ENCODE peak calls at places on chromosome X, in four cellular contexts. T, F, D and Z are unnamed samples. For H3K4me1, the result is how much of the 10 kb centered on the place peaks cover.

GRCh38 chrX:20421275-20421674 is 154.6 kb upstream of the RPS6KA3 start:
- DNase-seq in T (no peak), F (no peak), D (no peak), Z (no peak)

GRCh38 chrX:9662148-9662547 is 103.5 kb downstream of the GPR143 start:
- DNase-seq in T (no peak), F (no peak), D (no peak), Z (no peak)

GRCh38 chrX:22037225-22037624 is 5.1 kb downstream of the PHEX start:
- DNase-seq in T (no peak), F (no peak), D (no peak), Z (no peak)

GRCh38 chrX:97158270-97158669 is 274.6 kb downstream of the RPA4 start:
- DNase-seq in T (no peak), F (no peak), D (no peak), Z (no peak)

GRCh38 chrX:136210243-136210642 is 41.0 kb downstream of the MAP7D3 start:
- DNase-seq in T (no peak), F (no peak), D (no peak), Z (peak)

GRCh38 chrX:73977542-73978169 is 326.3 kb upstream of the ZCCHC13 start:
- DNase-seq in T (no peak), F (peak), D (no peak), Z (no peak)

GRCh38 chrX:44306336-44306735 is 37.1 kb downstream of the EFHC2 start:
- DNase-seq in T (no peak), F (no peak), D (no peak), Z (no peak)

GRCh38 chrX:95754411-95754810 is 930.2 kb upstream of the DIAPH2 start:
- DNase-seq in T (no peak), F (no peak), D (no peak), Z (no peak)

GRCh38 chrX:65697173-65697572 is 29.7 kb downstream of the MSN start:
- DNase-seq in T (no peak), F (no peak), D (no peak), Z (no peak)

GRCh38 chrX:18036394-18036793 is 175.3 kb upstream of the RAI2 start:
- DNase-seq in T (no peak), F (no peak), D (no peak), Z (no peak)

GRCh38 chrX:132861076-132861475 is 97.4 kb downstream of the HS6ST2 start:
- DNase-seq in T (no peak), F (no peak), D (no peak), Z (no peak)

GRCh38 chrX:142804085-142804484 is 221.6 kb upstream of the SPANXN4 start:
- DNase-seq in T (no peak), F (peak), D (peak), Z (no peak)

GRCh38 chrX:110097920-110098319 is 95.0 kb downstream of the TMEM164 start:
- DNase-seq in T (no peak), F (no peak), D (no peak), Z (no peak)

GRCh38 chrX:85503258-85504158 is 124.0 kb upstream of the POF1B start:
- DNase-seq in T (no peak), F (no peak), D (no peak), Z (no peak)

GRCh38 chrX:115650916-115651315 is 89.9 kb downstream of the PLS3 start:
- DNase-seq in T (peak), F (peak), D (peak), Z (peak)

GRCh38 chrX:128759177-128759576 is 707.0 kb upstream of the ACTRT1 start:
- DNase-seq in T (no peak), F (no peak), D (no peak), Z (no peak)

GRCh38 chrX:123713841-123714240 is 19.0 kb downstream of the THOC2 start:
- DNase-seq in T (no peak), F (no peak), D (no peak), Z (no peak)

GRCh38 chrX:11341274-11342256 is 48.4 kb downstream of the AMELX start:
- DNase-seq in T (no peak), F (no peak), D (no peak), Z (peak)

GRCh38 chrX:74535211-74535621 is 79.2 kb downstream of the RLIM start:
- DNase-seq in T (peak), F (peak), D (no peak), Z (peak)

GRCh38 chrX:15855562-15856256 is 1.1 kb upstream of the AP1S2 start:
- DNase-seq in T (no peak), F (no peak), D (no peak), Z (peak)
- H2AFZ ChIP-seq in T (peak), F (peak), D (no peak), Z (peak)

GRCh38 chrX:71103110-71103983 is 3.2 kb downstream of the CXorf65 start:
- DNase-seq in T (no peak), F (peak), D (peak), Z (peak)
- H3K4me1 ChIP-seq in T (under half), F (half or more), D (under half), Z (under half)

DNA sequence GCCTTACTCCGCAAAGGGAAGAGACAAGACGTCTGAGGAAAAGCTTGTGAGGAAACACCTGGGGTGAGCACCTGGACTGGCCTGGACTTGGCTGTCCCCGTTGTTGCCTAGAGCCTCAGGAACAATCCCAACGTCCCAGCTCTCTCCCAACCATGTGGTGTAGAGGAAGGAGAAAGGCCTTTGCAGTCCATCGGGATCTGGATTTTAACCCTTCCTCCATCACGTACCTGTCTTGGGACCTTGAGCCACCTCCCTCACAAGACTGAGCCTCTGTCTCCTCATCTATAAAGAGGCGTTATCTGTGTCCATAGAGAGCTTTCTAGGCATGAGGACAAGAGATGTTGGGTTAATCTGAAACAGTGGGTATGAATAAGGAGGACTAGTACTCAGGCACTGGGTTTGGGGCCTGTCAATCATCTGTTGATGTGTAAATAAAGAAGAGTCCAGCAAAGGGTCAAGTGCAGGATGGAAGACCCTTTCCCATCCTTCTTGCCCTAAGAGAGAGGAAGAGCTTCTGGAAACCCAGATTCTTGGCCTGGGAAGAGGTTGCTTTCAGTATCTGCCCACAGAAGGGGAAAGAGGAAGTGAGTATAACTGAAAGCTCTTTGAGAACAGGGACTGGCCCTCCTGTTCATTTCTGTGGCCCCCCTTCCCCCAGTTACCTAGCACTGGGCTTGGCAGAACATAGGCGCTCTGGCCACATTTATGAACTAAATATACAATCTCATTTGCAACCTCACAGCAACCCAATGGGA is 137.1 kb downstream of the PJA1 start:
- DNase-seq in T (no peak), F (no peak), D (peak), Z (peak)
- H3K27ac ChIP-seq in T (no peak), F (no peak), D (no peak), Z (no peak)

GRCh38 chrX:120468479-120468824 is 644 bp downstream of the LAMP2 start:
- DNase-seq in T (no peak), F (no peak), D (no peak), Z (no peak)
- H2AFZ ChIP-seq in T (no peak), F (no peak), D (no peak), Z (peak)

GRCh38 chrX:1466232-1466661 is 13.5 kb upstream of the ASMTL start:
- DNase-seq in T (no peak), F (no peak), D (peak), Z (no peak)
- H3K4me1 ChIP-seq in T (under half), F (under half), D (under half), Z (half or more)

DNA sequence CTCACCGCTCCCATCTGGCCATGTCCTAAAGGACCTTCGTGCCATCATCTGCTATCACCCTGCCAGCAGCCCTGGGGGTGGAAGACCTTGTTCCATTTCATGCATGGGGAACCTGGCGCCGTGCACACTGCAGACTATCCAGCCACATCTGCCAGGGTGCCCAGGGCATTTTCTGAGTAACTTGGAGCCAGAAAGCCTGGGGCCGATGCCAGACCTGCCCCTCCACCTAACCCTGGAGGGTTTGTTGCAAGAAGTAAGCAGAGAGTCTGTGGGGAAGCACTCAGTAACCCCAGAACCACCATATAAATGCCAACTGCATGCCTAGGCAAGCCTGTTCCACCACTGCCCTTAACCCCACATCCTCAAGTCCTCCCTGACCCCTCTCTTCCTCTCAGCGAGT is 7.3 kb downstream of the HAUS7 start:
- DNase-seq in T (no peak), F (no peak), D (no peak), Z (no peak)
- H3K27ac ChIP-seq in T (no peak), F (no peak), D (no peak), Z (no peak)

DNA sequence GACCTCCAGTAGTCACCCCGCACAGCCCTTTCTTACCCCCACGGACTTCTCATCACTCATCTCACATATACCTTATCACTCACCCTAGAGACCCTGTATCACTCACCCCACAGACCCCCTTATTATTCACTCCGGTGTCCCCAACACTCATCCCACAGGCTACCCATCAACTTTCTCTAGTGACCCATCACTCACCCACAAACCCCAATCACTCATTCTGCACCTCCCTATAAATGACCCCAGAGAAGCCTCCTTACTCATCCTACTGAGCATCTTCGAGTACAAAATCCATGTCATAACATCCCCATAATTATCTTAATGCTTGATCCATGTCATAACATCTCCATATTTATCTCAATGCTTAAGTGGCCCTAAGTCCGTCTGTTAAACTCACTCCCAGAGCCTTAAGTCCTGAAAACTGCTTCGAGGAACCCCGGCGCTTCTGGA is 934 bp downstream of the ZNF41 start:
- DNase-seq in T (no peak), F (no peak), D (no peak), Z (no peak)
- H2AFZ ChIP-seq in T (no peak), F (peak), D (peak), Z (peak)

GRCh38 chrX:47384502-47384901 is 14.1 kb downstream of the ZNF157 start:
- DNase-seq in T (peak), F (peak), D (peak), Z (peak)
- H3K4me1 ChIP-seq in T (under half), F (under half), D (under half), Z (under half)

GRCh38 chrX:118211891-118212816 is 95.5 kb upstream of the KLHL13 start:
- DNase-seq in T (no peak), F (no peak), D (no peak), Z (peak)
- H3K27ac ChIP-seq in T (no peak), F (no peak), D (no peak), Z (peak)

GRCh38 chrX:38189431-38190128 is 31.1 kb downstream of the SRPX start:
- DNase-seq in T (no peak), F (no peak), D (no peak), Z (no peak)
- H2AFZ ChIP-seq in T (no peak), F (no peak), D (no peak), Z (no peak)